ENCODE peak calls at places on chromosomes 2 and 18, in four cellular contexts. Q is RWPE1, O is fibroblast of mammary gland, V is tibial nerve. K is an unnamed sample.

GRCh38 chr2:240822280-240822847 is 2.3 kb upstream of the KIF1A start:
- DNase-seq in V (no peak), Q (no peak), O (no peak), K (no peak)

GRCh38 chr2:55809875-55810620 is 113.5 kb downstream of the EFEMP1 start:
- DNase-seq in V (no peak), O (peak; percentile 85), Q (no peak), K (no peak)

GRCh38 chr2:237961637-237962036 is 5.2 kb upstream of the UBE2F start:
- DNase-seq in O (no peak), Q (no peak), V (no peak), K (no peak)

GRCh38 chr18:59512025-59512710 is 153.1 kb upstream of the LMAN1 start:
- DNase-seq in V (no peak), Q (no peak), O (no peak), K (no peak)

GRCh38 chr2:10283106-10284062 is 19.3 kb upstream of the HPCAL1 start:
- DNase-seq in Q (peak; percentile 84), V (no peak), O (peak; percentile 83), K (no peak)

GRCh38 chr2:203631068-203631757 is 75.2 kb upstream of the CD28 start:
- DNase-seq in Q (no peak), O (peak; percentile 79), V (no peak), K (no peak)

GRCh38 chr2:24577481-24577880 is 86.4 kb downstream of the NCOA1 start:
- DNase-seq in V (no peak), Q (no peak), O (no peak), K (no peak)

GRCh38 chr2:9191044-9191481 is 15.5 kb upstream of the ASAP2 start:
- DNase-seq in V (peak; percentile 67), Q (no peak), O (peak; percentile 98), K (no peak)

GRCh38 chr2:29024882-29025430 is 43.9 kb downstream of the TOGARAM2 start:
- DNase-seq in O (no peak), V (no peak), Q (no peak), K (no peak)

GRCh38 chr2:78979380-78980238 is 45.9 kb upstream of the REG3G start:
- DNase-seq in V (no peak), Q (peak; percentile 18), O (peak; percentile 22), K (peak; percentile 88)

GRCh38 chr2:68441179-68441993 is 25.7 kb downstream of the FBXO48 start:
- DNase-seq in Q (peak; percentile 56), V (peak; percentile 60), O (peak; percentile 84), K (peak; percentile 81)

GRCh38 chr2:119292226-119292625 is 68.6 kb downstream of the STEAP3 start:
- DNase-seq in Q (no peak), V (no peak), O (no peak), K (no peak)

GRCh38 chr2:240911641-240912265 is 5.6 kb downstream of the CROCC2 start:
- DNase-seq in O (peak; percentile 65), Q (peak; percentile 36), V (no peak), K (no peak)

GRCh38 chr2:11366326-11366741 is 21.9 kb upstream of the ROCK2 start:
- DNase-seq in V (no peak), O (no peak), Q (no peak), K (no peak)

DNA sequence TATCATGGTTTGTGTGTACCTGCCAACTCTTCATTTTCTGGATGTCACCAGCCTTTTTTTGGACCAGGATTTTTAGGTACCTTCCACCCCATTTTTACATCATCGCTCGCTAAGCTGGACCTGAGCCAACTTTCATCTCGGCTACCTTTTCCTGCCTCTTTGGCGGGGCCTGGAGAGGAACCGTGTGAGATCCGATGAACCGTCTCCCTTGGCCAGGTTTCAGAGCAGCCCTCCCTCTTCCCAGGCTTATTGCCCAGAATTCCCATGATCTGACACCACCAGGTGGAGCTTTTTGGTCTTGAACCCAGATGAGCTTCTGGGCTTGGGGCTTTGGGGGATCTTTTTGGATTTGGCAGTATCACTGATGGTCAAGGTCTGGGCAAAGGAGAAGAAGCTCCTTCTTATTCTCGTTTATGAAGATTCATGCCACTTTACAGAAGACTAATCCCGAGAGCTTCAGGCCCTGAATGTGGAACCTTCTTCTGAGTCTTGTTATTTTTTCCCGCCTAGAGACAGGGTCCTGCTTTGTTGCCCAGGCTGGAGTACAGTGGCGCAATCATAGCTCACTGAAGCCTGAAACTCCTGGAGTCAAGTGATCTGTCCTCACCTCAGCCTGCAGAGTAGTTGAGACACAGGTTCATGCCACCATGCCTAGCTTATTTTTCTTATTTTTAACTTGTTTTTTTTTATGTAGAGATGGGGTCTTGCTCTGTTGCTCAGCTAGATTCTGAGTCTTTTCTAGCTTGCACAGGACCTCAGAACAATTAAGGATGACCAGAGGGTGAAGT is 50.4 kb downstream of the GATA6 start:
- DNase-seq in Q (no peak), V (no peak), O (no peak), K (no peak)
- TF ChIP-seq CTCF in Q (no peak), V (no peak), O (no peak), K (no peak)

GRCh38 chr2:20666364-20667150 is at the start of gene GDF7:
- DNase-seq in Q (no peak), V (no peak), O (no peak), K (no peak)
- TF ChIP-seq CTCF in Q (no peak), V (peak; percentile 29), O (no peak), K (peak; percentile 38)

GRCh38 chr18:43396266-43396665 is 119.0 kb upstream of the SYT4 start:
- DNase-seq in O (peak; percentile 17), V (no peak), Q (peak; percentile 0), K (no peak)
- TF ChIP-seq CTCF in O (peak; percentile 29), V (peak; percentile 32), Q (peak; percentile 30), K (peak; percentile 63)

GRCh38 chr2:112483047-112483473 is 1.1 kb downstream of the TTL start:
- DNase-seq in V (no peak), Q (peak; percentile 55), O (peak; percentile 80), K (no peak)

GRCh38 chr2:112482309-112483046 is 522 bp downstream of the TTL start:
- DNase-seq in O (peak; percentile 32), Q (peak; percentile 70), V (no peak), K (no peak)

GRCh38 chr2:112481050-112481527 is 867 bp upstream of the TTL start:
- DNase-seq in Q (peak; percentile 89), V (peak; percentile 72), O (peak; percentile 74), K (peak; percentile 65)

GRCh38 chr2:112481528-112482228 is at the start of gene TTL:
- DNase-seq in V (peak; percentile 60), Q (peak; percentile 77), O (peak; percentile 54), K (peak; percentile 66)

GRCh38 chr2:112480540-112481049 is 1.4 kb upstream of the TTL start:
- DNase-seq in Q (no peak), V (no peak), O (no peak), K (no peak)
- TF ChIP-seq CTCF in Q (no peak), V (no peak), O (no peak), K (no peak)

K was measured in mesothelial cell of epicardium.